ENCODE peak calls at places on chromosomes 12 and 14, in six cellular contexts. F is lower lobe of right lung, C is K562, Z is adipocyte, B is hepatocyte, W is NT2/D1. X is an unnamed sample.
A peak's percentile ranks its signal among the peaks of the same experiment; 100 is the strongest.

GRCh38 chr12:121127501-121127900 is 5.2 kb upstream of the P2RX7 start:
- DNase-seq in F (no peak), C (no peak), Z (no peak), B (no peak), W (no peak), X (no peak)

GRCh38 chr12:78290606-78291345 is 460.1 kb downstream of the NAV3 start:
- DNase-seq in F (no peak), C (no peak), Z (peak; percentile 93), B (peak; percentile 11), W (no peak), X (no peak)

GRCh38 chr12:12272869-12273268 is 6.0 kb upstream of the LRP6 start:
- DNase-seq in F (no peak), C (no peak), Z (peak; percentile 36), B (no peak), W (peak; percentile 60), X (peak; percentile 30)

GRCh38 chr12:63163542-63163941 is 12.5 kb upstream of the AVPR1A start:
- DNase-seq in F (no peak), C (no peak), Z (no peak), B (no peak), W (no peak), X (no peak)

GRCh38 chr12:55681142-55682077 is 26.3 kb downstream of the ITGA7 start:
- DNase-seq in F (peak; percentile 73), C (peak; percentile 71), Z (peak; percentile 49), B (peak; percentile 89), W (peak; percentile 58), X (peak; percentile 89)

GRCh38 chr14:32006267-32007110 is 70.6 kb upstream of the ARHGAP5 start:
- DNase-seq in F (no peak), C (no peak), Z (no peak), B (peak; percentile 61), W (no peak), X (no peak)

GRCh38 chr12:54596526-54596946 is 8.1 kb upstream of the PPP1R1A start:
- DNase-seq in F (peak; percentile 67), C (peak; percentile 73), Z (peak; percentile 84), B (peak; percentile 83), W (peak; percentile 77), X (peak; percentile 76)

GRCh38 chr14:61535032-61535431 is 160.3 kb upstream of the HIF1A start:
- DNase-seq in F (no peak), C (no peak), Z (no peak), B (no peak), W (no peak), X (no peak)

GRCh38 chr12:107884769-107885694 is 110.5 kb downstream of the ASCL4 start:
- DNase-seq in F (peak; percentile 63), C (peak; percentile 77), Z (peak; percentile 78), B (peak; percentile 87), W (peak; percentile 46), X (peak; percentile 57)

GRCh38 chr12:162467-163307 is 51.3 kb downstream of the SLC6A12 start:
- DNase-seq in F (no peak), C (no peak), Z (no peak), B (no peak), W (no peak), X (no peak)

GRCh38 chr12:51773145-51773869 is 75.2 kb downstream of the FIGNL2 start:
- DNase-seq in F (no peak), C (no peak), Z (peak; percentile 89), B (no peak), W (no peak), X (no peak)

GRCh38 chr14:74508292-74508731 is 14.7 kb downstream of the ISCA2 start:
- DNase-seq in F (no peak), C (no peak), Z (no peak), B (peak; percentile 42), W (no peak), X (no peak)

GRCh38 chr14:69767369-69767999 is 542 bp downstream of the SRSF5 start:
- DNase-seq in F (peak; percentile 95), C (peak; percentile 92), Z (peak; percentile 96), B (peak; percentile 96), W (peak; percentile 58), X (peak; percentile 92)

GRCh38 chr12:237026-237815 is 23.3 kb upstream of the SLC6A12 start:
- DNase-seq in F (no peak), C (no peak), Z (no peak), B (peak; percentile 51), W (no peak), X (no peak)

GRCh38 chr12:108935165-108935564 is 55.3 kb downstream of the DAO start:
- DNase-seq in F (no peak), C (no peak), Z (no peak), B (no peak), W (no peak), X (no peak)

GRCh38 chr14:67487937-67488893 is at the start of gene TMEM229B:
- DNase-seq in F (peak; percentile 64), C (no peak), Z (no peak), B (no peak), W (no peak), X (peak; percentile 15)

GRCh38 chr12:40325349-40325960 is 100.7 kb downstream of the LRRK2 start:
- DNase-seq in F (no peak), C (peak; percentile 18), Z (peak; percentile 18), B (peak; percentile 34), W (peak; percentile 32), X (no peak)

GRCh38 chr12:82874935-82875334 is 188.2 kb downstream of the TMTC2 start:
- DNase-seq in F (no peak), C (no peak), Z (peak; percentile 17), B (peak; percentile 36), W (no peak), X (no peak)

GRCh38 chr14:92501891-92502351 is 11.7 kb upstream of the RIN3 start:
- DNase-seq in F (no peak), C (no peak), Z (peak; percentile 76), B (no peak), W (no peak), X (no peak)

GRCh38 chr14:90547968-90548367 is 151.1 kb downstream of the CALM1 start:
- DNase-seq in F (peak; percentile 20), C (no peak), Z (no peak), B (no peak), W (no peak), X (no peak)

GRCh38 chr12:6790496-6791150 is 1.3 kb downstream of the CD4 start:
- DNase-seq in F (no peak), C (no peak), Z (no peak), B (no peak), W (no peak), X (no peak)

GRCh38 chr14:103711516-103712431 is 3.5 kb downstream of the XRCC3 start:
- DNase-seq in F (peak; percentile 67), C (no peak), Z (no peak), B (no peak), W (no peak), X (peak; percentile 94)

GRCh38 chr12:98741229-98741614 is 96.1 kb downstream of the APAF1 start:
- DNase-seq in F (no peak), C (no peak), Z (no peak), B (no peak), W (no peak), X (no peak)

GRCh38 chr12:49566361-49566760 is 1.6 kb downstream of the MCRS1 start:
- DNase-seq in F (no peak), C (no peak), Z (no peak), B (no peak), W (no peak), X (no peak)

GRCh38 chr12:49565956-49566265 is 2.0 kb downstream of the MCRS1 start:
- DNase-seq in F (no peak), C (no peak), Z (no peak), B (no peak), W (no peak), X (no peak)

GRCh38 chr12:49562831-49563230 is 5.1 kb downstream of the MCRS1 start:
- DNase-seq in F (no peak), C (no peak), Z (no peak), B (no peak), W (no peak), X (no peak)

GRCh38 chr12:49565119-49565955 is 2.6 kb downstream of the MCRS1 start:
- DNase-seq in F (no peak), C (no peak), Z (no peak), B (no peak), W (no peak), X (no peak)

DNA sequence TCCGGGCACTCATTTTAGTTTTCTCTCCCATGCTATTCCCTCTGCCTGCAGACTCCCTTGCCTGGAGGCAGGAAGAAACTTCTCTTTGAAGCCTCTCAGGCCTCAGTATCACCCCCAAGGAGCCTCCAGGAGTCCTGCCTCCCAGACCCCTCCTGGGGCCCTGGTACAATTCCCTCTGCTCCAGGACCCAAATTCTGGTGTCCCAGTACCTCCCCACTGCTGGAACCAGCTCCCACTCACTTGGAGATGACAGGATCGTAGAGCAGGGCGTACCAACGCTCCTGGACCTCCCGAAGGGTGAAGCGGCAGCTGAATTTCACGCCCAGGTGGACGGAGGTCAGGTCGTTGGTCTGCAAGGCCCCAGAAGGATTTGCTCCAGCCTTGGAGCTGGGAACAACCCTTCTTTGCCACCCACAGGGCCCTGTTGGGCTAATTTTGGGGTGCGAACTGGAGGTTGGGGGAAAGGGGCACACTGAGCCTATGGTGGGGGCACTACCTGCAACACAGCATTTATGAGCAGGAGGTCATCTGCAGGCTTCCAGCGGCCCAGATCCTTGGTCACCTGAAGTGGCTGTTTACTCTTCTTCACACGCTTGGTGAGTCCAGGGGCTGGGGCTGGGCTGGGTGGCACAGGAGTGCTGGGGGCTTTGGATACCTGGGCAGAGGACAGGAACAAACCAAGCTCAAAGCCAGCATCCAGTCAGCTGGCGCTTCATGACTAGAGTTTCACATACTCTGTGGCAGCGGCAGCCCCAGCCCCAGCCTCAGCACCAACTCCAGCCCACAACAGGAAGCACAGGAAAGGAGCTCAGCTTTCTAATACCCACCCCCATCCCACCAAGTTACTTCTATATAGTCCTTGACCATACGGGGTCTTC is 3.5 kb downstream of the MCRS1 start:
- DNase-seq in F (no peak), C (no peak), Z (no peak), B (no peak), W (no peak), X (no peak)
- H3K36me3 ChIP-seq in F (peaks cover 59% of the 10 kb centered on the region), C (peaks cover 70% of the 10 kb centered on the region), Z (peaks cover 57% of the 10 kb centered on the region), B (no peaks in the 10 kb centered on the region), W (peaks cover 74% of the 10 kb centered on the region), X (peaks cover 53% of the 10 kb centered on the region)

GRCh38 chr12:118102070-118102469 is 1.7 kb downstream of the VSIG10 start:
- DNase-seq in F (no peak), C (no peak), Z (no peak), B (peak; percentile 29), W (no peak), X (no peak)
- H3K4me3 ChIP-seq in F (no peak overlapping the region), C (no peak overlapping the region), Z (no peak overlapping the region), B (no peak overlapping the region), W (peak overlapping the region; percentile 90), X (no peak overlapping the region)

GRCh38 chr14:96861568-96862310 is 64.6 kb downstream of the VRK1 start:
- DNase-seq in F (no peak), C (no peak), Z (no peak), B (peak; percentile 3), W (peak; percentile 35), X (peak; percentile 6)
- H3K36me3 ChIP-seq in F (peaks cover 5% of the 10 kb centered on the region), C (peaks cover 80% of the 10 kb centered on the region), Z (peaks cover 4% of the 10 kb centered on the region), B (no peaks in the 10 kb centered on the region), W (peaks cover 14% of the 10 kb centered on the region), X (no peaks in the 10 kb centered on the region)

GRCh38 chr12:14959463-14959862 is 1.9 kb downstream of the ARHGDIB start:
- DNase-seq in F (no peak), C (no peak), Z (no peak), B (no peak), W (no peak), X (no peak)

GRCh38 chr12:14961466-14962155 is at the start of gene ARHGDIB:
- DNase-seq in F (peak; percentile 58), C (peak; percentile 59), Z (no peak), B (no peak), W (no peak), X (peak; percentile 10)

GRCh38 chr12:14962180-14962579 is 779 bp upstream of the ARHGDIB start:
- DNase-seq in F (no peak), C (no peak), Z (no peak), B (no peak), W (no peak), X (no peak)

GRCh38 chr12:14959916-14960315 is 1.5 kb downstream of the ARHGDIB start:
- DNase-seq in F (no peak), C (no peak), Z (no peak), B (no peak), W (no peak), X (no peak)

GRCh38 chr12:14960548-14961465 is 594 bp downstream of the ARHGDIB start:
- DNase-seq in F (no peak), C (peak; percentile 37), Z (peak; percentile 17), B (no peak), W (no peak), X (peak; percentile 27)
- H3K4me3 ChIP-seq in F (peak overlapping the region; percentile 59), C (peak overlapping the region; percentile 40), Z (peak overlapping the region; percentile 66), B (no peak overlapping the region), W (no peak overlapping the region), X (no peak overlapping the region)

X was measured in thyroid gland.